ENCODE peak calls at places on chromosomes 11 and 22, in nine cellular contexts. V, Y, U, E, M, R, D, I and J are unnamed samples.

GRCh38 chr11:35458846-35459245 is 39.5 kb upstream of the SLC1A2 start:
- DNase-seq in V (no peak), Y (no peak), U (no peak), E (no peak), M (no peak), R (no peak), D (no peak), I (no peak), J (no peak)

GRCh38 chr22:34966980-34967379 is 99.0 kb upstream of the ISX start:
- DNase-seq in V (no peak), Y (no peak), U (no peak), E (no peak), M (no peak), R (no peak), D (peak), I (no peak), J (no peak)

GRCh38 chr22:44582016-44582415 is 84.0 kb upstream of the RTL6 start:
- DNase-seq in V (no peak), Y (no peak), U (peak), E (no peak), M (no peak), R (no peak), D (no peak), I (no peak), J (no peak)

GRCh38 chr22:44445731-44446130 is 52.3 kb downstream of the RTL6 start:
- DNase-seq in V (no peak), Y (no peak), U (no peak), E (no peak), M (no peak), R (peak), D (no peak), I (no peak), J (no peak)

GRCh38 chr11:44605068-44605708 is 39.7 kb downstream of the CD82 start:
- DNase-seq in V (no peak), Y (no peak), U (no peak), E (no peak), M (no peak), R (no peak), D (no peak), I (no peak), J (no peak)

GRCh38 chr11:127074151-127074761 is 73.7 kb upstream of the KIRREL3 start:
- DNase-seq in V (peak), Y (no peak), U (no peak), E (no peak), M (no peak), R (peak), D (peak), I (peak), J (no peak)

GRCh38 chr11:64614927-64615326 is 23.9 kb downstream of the SLC22A12 start:
- DNase-seq in V (no peak), Y (peak), U (no peak), E (no peak), M (no peak), R (no peak), D (no peak), I (no peak), J (no peak)

GRCh38 chr11:69546735-69547370 is 65.4 kb downstream of the LINC01488 start:
- DNase-seq in V (no peak), Y (no peak), U (no peak), E (no peak), M (no peak), R (no peak), D (no peak), I (no peak), J (no peak)

GRCh38 chr22:46180370-46181137 is 30.2 kb downstream of the PPARA start:
- DNase-seq in V (no peak), Y (no peak), U (no peak), E (no peak), M (no peak), R (peak), D (peak), I (no peak), J (no peak)

GRCh38 chr11:70118642-70119041 is 40.5 kb downstream of the ANO1 start:
- DNase-seq in V (no peak), Y (no peak), U (no peak), E (no peak), M (no peak), R (no peak), D (no peak), I (no peak), J (no peak)

GRCh38 chr22:43670545-43670944 is 141.6 kb downstream of the EFCAB6 start:
- DNase-seq in V (peak), Y (no peak), U (no peak), E (no peak), M (no peak), R (no peak), D (no peak), I (no peak), J (no peak)

GRCh38 chr22:38192475-38192863 is 9.3 kb upstream of the MAFF start:
- DNase-seq in V (no peak), Y (no peak), U (no peak), E (no peak), M (no peak), R (no peak), D (no peak), I (no peak), J (no peak)

GRCh38 chr11:113806403-113806802 is 26.8 kb downstream of the CLDN25 start:
- DNase-seq in V (peak), Y (no peak), U (no peak), E (peak), M (no peak), R (peak), D (peak), I (no peak), J (no peak)

GRCh38 chr11:14012836-14013235 is 50.3 kb downstream of the SPON1 start:
- DNase-seq in V (no peak), Y (no peak), U (no peak), E (no peak), M (no peak), R (no peak), D (no peak), I (no peak), J (no peak)

GRCh38 chr22:46109474-46110003 is 40.8 kb upstream of the PPARA start:
- DNase-seq in V (no peak), Y (no peak), U (no peak), E (no peak), M (no peak), R (no peak), D (no peak), I (no peak), J (no peak)

GRCh38 chr11:101436511-101437142 is 147.2 kb downstream of the TRPC6 start:
- DNase-seq in V (peak), Y (no peak), U (no peak), E (peak), M (no peak), R (peak), D (peak), I (peak), J (peak)

GRCh38 chr22:50030315-50031188 is 18.0 kb upstream of the IL17REL start:
- DNase-seq in V (peak), Y (peak), U (peak), E (peak), M (peak), R (peak), D (peak), I (peak), J (peak)

GRCh38 chr11:67419330-67420049 is 4.0 kb downstream of the CARNS1 start:
- DNase-seq in V (no peak), Y (no peak), U (no peak), E (no peak), M (no peak), R (no peak), D (no peak), I (no peak), J (no peak)

GRCh38 chr22:39666926-39667325 is 96.4 kb downstream of the CACNA1I start:
- DNase-seq in V (no peak), Y (no peak), U (no peak), E (no peak), M (no peak), R (no peak), D (no peak), I (no peak), J (no peak)

GRCh38 chr11:11969380-11970215 is 38.8 kb downstream of the DKK3 start:
- DNase-seq in V (no peak), Y (no peak), U (no peak), E (no peak), M (no peak), R (no peak), D (no peak), I (no peak), J (no peak)

GRCh38 chr11:119472186-119472855 is 49.3 kb upstream of the THY1 start:
- DNase-seq in V (no peak), Y (no peak), U (no peak), E (no peak), M (no peak), R (no peak), D (no peak), I (no peak), J (no peak)

GRCh38 chr22:37027556-37027955 is 8.0 kb downstream of the MPST start:
- DNase-seq in V (no peak), Y (no peak), U (no peak), E (no peak), M (no peak), R (no peak), D (no peak), I (no peak), J (no peak)

GRCh38 chr11:128548655-128549255 is 38.6 kb downstream of the ETS1 start:
- DNase-seq in V (peak), Y (no peak), U (no peak), E (peak), M (peak), R (no peak), D (no peak), I (peak), J (no peak)

GRCh38 chr11:111604392-111605009 is 2.3 kb downstream of the SIK2 start:
- DNase-seq in V (no peak), Y (no peak), U (no peak), E (no peak), M (no peak), R (peak), D (peak), I (no peak), J (no peak)

GRCh38 chr11:33135216-33135615 is 26.1 kb downstream of the CSTF3 start:
- DNase-seq in V (no peak), Y (no peak), U (no peak), E (no peak), M (no peak), R (no peak), D (no peak), I (no peak), J (no peak)

GRCh38 chr11:116986521-116987105 is 111.6 kb downstream of the SIK3 start:
- DNase-seq in V (no peak), Y (peak), U (no peak), E (no peak), M (no peak), R (no peak), D (no peak), I (no peak), J (no peak)

GRCh38 chr22:23712256-23712655 is 21.4 kb downstream of the RGL4 start:
- DNase-seq in V (no peak), Y (no peak), U (no peak), E (no peak), M (no peak), R (no peak), D (no peak), I (no peak), J (no peak)

GRCh38 chr11:87150936-87151335 is 113.2 kb downstream of the TMEM135 start:
- DNase-seq in V (no peak), Y (no peak), U (no peak), E (no peak), M (no peak), R (no peak), D (no peak), I (no peak), J (no peak)

GRCh38 chr11:73017024-73017751 is 124.9 kb downstream of the FCHSD2 start:
- DNase-seq in V (no peak), Y (no peak), U (no peak), E (no peak), M (no peak), R (no peak), D (no peak), I (no peak), J (no peak)

GRCh38 chr11:77055056-77055680 is 11.6 kb upstream of the CAPN5 start:
- DNase-seq in V (no peak), Y (no peak), U (no peak), E (no peak), M (no peak), R (no peak), D (no peak), I (no peak), J (no peak)

GRCh38 chr22:32911526-32911925 is 110.0 kb downstream of the TIMP3 start:
- DNase-seq in V (no peak), Y (no peak), U (no peak), E (no peak), M (no peak), R (no peak), D (no peak), I (no peak), J (no peak)

GRCh38 chr22:46335201-46336118 is at the start of gene TRMU:
- DNase-seq in V (peak), Y (peak), U (peak), E (peak), M (peak), R (peak), D (peak), I (peak), J (peak)

GRCh38 chr11:1277936-1278512 is 31.4 kb downstream of the TOLLIP start:
- DNase-seq in V (no peak), Y (no peak), U (no peak), E (no peak), M (no peak), R (no peak), D (no peak), I (no peak), J (no peak)

GRCh38 chr11:1297576-1298473 is 11.6 kb downstream of the TOLLIP start:
- DNase-seq in V (no peak), Y (no peak), U (no peak), E (no peak), M (peak), R (no peak), D (no peak), I (peak), J (no peak)

GRCh38 chr22:39622881-39623367 is 52.4 kb downstream of the CACNA1I start:
- DNase-seq in V (peak), Y (peak), U (peak), E (peak), M (peak), R (peak), D (no peak), I (peak), J (peak)

GRCh38 chr22:36328635-36329216 is 59.0 kb downstream of the MYH9 start:
- DNase-seq in V (no peak), Y (peak), U (peak), E (no peak), M (peak), R (no peak), D (no peak), I (peak), J (no peak)

GRCh38 chr22:33036881-33037280 is 21.3 kb downstream of the SYN3 start:
- DNase-seq in V (no peak), Y (no peak), U (no peak), E (no peak), M (no peak), R (no peak), D (no peak), I (no peak), J (no peak)

GRCh38 chr11:63491240-63491587 is 247 bp upstream of the PLAAT5 start:
- DNase-seq in V (no peak), Y (no peak), U (no peak), E (no peak), M (no peak), R (no peak), D (no peak), I (no peak), J (no peak)

GRCh38 chr11:63488789-63489188 is 2.2 kb downstream of the PLAAT5 start:
- DNase-seq in V (no peak), Y (no peak), U (no peak), E (no peak), M (no peak), R (no peak), D (no peak), I (no peak), J (no peak)

GRCh38 chr11:63491614-63492372 is 826 bp upstream of the PLAAT5 start:
- DNase-seq in V (no peak), Y (peak), U (no peak), E (no peak), M (no peak), R (no peak), D (peak), I (peak), J (no peak)

GRCh38 chr11:63490551-63491239 is at the start of gene PLAAT5:
- DNase-seq in V (peak), Y (no peak), U (no peak), E (peak), M (peak), R (peak), D (peak), I (peak), J (peak)

DNA sequence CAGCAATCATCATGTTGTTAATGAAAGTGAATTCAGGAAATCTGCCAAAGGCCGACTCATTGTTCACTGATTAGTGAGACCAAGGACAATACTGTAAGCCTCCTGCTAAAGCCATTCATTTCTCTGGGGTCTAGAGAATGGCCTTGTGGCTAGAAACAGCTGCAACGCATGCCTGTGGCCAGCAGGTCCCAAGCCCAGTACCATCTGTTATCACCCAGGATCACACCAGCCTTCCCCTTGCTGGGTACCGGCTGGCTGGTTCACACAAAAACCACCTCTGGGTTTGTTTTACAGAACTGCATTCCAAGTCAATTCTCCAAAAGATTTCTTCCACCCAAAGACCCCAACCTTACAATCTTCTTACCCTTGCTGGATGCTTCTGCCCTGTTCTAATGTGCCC is 1.1 kb downstream of the PLAAT5 start:
- DNase-seq in V (no peak), Y (no peak), U (no peak), E (no peak), M (no peak), R (no peak), D (no peak), I (peak), J (no peak)
- TF ChIP-seq CTCF in V (no peak), Y (no peak), U (no peak), E (peak), M (no peak), R (no peak), D (no peak), I (peak), J (peak)

GRCh38 chr22:17910561-17911311 is 113.6 kb downstream of the MICAL3 start:
- DNase-seq in V (peak), Y (no peak), U (no peak), E (peak), M (peak), R (no peak), D (no peak), I (peak), J (no peak)
- TF ChIP-seq CTCF in V (no peak), Y (no peak), U (no peak), E (no peak), M (peak), R (no peak), D (peak), I (peak), J (no peak)

GRCh38 chr22:21677606-21678443 is 12.0 kb downstream of the PPIL2 start:
- DNase-seq in V (no peak), Y (no peak), U (no peak), E (no peak), M (no peak), R (no peak), D (no peak), I (no peak), J (no peak)
- TF ChIP-seq CTCF in V (no peak), Y (no peak), U (no peak), E (no peak), M (no peak), R (no peak), D (no peak), I (no peak), J (no peak)

DNA sequence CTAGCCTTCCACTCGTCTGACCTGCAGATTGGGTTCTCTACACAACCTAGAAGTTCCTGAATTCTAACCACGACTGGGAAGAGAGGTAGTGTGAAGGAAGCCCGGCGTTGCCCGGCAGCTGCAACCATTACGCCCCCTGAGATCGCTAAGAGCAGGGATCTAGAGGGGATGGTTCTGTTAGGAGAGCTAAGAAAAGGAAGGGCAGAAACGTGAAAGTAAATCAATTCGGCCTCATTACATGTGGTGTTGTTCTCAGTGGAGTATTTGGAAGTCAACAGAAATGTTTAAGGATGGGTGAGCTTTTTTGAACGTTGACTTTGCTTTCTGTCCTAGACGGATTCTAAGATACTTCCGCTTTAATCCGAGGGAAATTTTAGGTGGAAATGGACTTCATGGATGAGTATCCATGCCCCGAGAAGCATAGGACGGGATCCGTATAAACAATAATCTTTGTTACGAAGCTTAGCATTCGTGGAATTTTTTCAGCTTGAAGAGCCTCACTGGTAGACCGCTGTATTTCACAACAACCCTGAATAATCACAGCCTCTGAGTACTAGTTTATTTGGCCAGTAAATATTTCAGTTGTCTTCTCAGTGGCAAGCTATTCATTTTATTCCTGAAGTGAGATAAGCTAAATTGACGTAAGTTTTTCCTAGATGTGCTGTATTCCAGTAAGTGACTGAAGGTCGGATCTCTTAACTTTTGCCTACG is 629 bp downstream of the ATP5MG start:
- DNase-seq in V (no peak), Y (no peak), U (no peak), E (no peak), M (no peak), R (no peak), D (peak), I (no peak), J (no peak)
- TF ChIP-seq CTCF in V (no peak), Y (no peak), U (no peak), E (no peak), M (no peak), R (no peak), D (no peak), I (no peak), J (no peak)

GRCh38 chr22:19431641-19432091 is at the start of gene HIRA:
- DNase-seq in V (peak), Y (peak), U (peak), E (peak), M (peak), R (peak), D (peak), I (peak), J (peak)

GRCh38 chr22:19432092-19432844 is at the start of gene MRPL40:
- DNase-seq in V (peak), Y (peak), U (peak), E (peak), M (peak), R (peak), D (peak), I (peak), J (peak)

GRCh38 chr22:19429950-19430889 is 1.3 kb downstream of the HIRA start:
- DNase-seq in V (peak), Y (peak), U (peak), E (no peak), M (peak), R (no peak), D (no peak), I (no peak), J (no peak)

GRCh38 chr22:19434829-19435580 is 2.7 kb downstream of the MRPL40 start:
- DNase-seq in V (no peak), Y (no peak), U (no peak), E (no peak), M (no peak), R (no peak), D (no peak), I (no peak), J (no peak)

GRCh38 chr22:19430890-19431541 is 517 bp downstream of the HIRA start:
- DNase-seq in V (peak), Y (peak), U (peak), E (peak), M (peak), R (peak), D (peak), I (peak), J (peak)
- TF ChIP-seq CTCF in V (no peak), Y (no peak), U (no peak), E (peak), M (no peak), R (no peak), D (peak), I (peak), J (peak)

GRCh38 chr11:3824714-3825472 is 15.9 kb downstream of the RHOG start:
- DNase-seq in V (peak), Y (no peak), U (peak), E (peak), M (peak), R (peak), D (peak), I (peak), J (peak)
- TF ChIP-seq CTCF in V (peak), Y (peak), U (peak), E (peak), M (peak), R (peak), D (peak), I (peak), J (peak)